ENCODE peak calls at places on chromosomes 2 and 18, in ten cellular contexts. One of them, this sample, is unnamed.

GRCh38 chr2:23549051-23549450 is 164.1 kb downstream of the KLHL29 start:
- DNase-seq in stimulated activated naive B cell treated with anti-CD40 and anti-IgM and Interleukin-4, amounts not matched to agents 10 μg/mL and 1 μg/mL and 100 μg/mL, for 72 hours: no peak
- DNase-seq in mucosa of descending colon: peak; percentile 31
- DNase-seq in sciatic nerve: no peak
- DNase-seq in C1 segment of cervical spinal cord: no peak
- DNase-seq in LoVo: no peak
- DNase-seq in NCI-H446: peak; percentile 79
- DNase-seq in T-cell: no peak
- DNase-seq in PC-3: no peak
- DNase-seq in cardiac muscle cell: no peak
- DNase-seq in this sample: no peak

GRCh38 chr2:241803387-241804325 is 5.3 kb upstream of the NEU4 start:
- DNase-seq in stimulated activated naive B cell treated with anti-CD40 and anti-IgM and Interleukin-4, amounts not matched to agents 10 μg/mL and 1 μg/mL and 100 μg/mL, for 72 hours: peak; percentile 38
- DNase-seq in mucosa of descending colon: peak; percentile 63
- DNase-seq in sciatic nerve: peak; percentile 69
- DNase-seq in C1 segment of cervical spinal cord: no peak
- DNase-seq in LoVo: no peak
- DNase-seq in NCI-H446: no peak
- DNase-seq in T-cell: peak; percentile 36
- DNase-seq in PC-3: no peak
- DNase-seq in cardiac muscle cell: peak; percentile 74
- DNase-seq in this sample: peak; percentile 68

GRCh38 chr18:43115076-43116035 is at the start of gene RIT2:
- DNase-seq in stimulated activated naive B cell treated with anti-CD40 and anti-IgM and Interleukin-4, amounts not matched to agents 10 μg/mL and 1 μg/mL and 100 μg/mL, for 72 hours: no peak
- DNase-seq in mucosa of descending colon: no peak
- DNase-seq in sciatic nerve: no peak
- DNase-seq in C1 segment of cervical spinal cord: no peak
- DNase-seq in LoVo: no peak
- DNase-seq in NCI-H446: no peak
- DNase-seq in T-cell: no peak
- DNase-seq in PC-3: no peak
- DNase-seq in cardiac muscle cell: no peak
- DNase-seq in this sample: no peak

GRCh38 chr2:100126172-100126571 is 16.2 kb downstream of the AFF3 start:
- DNase-seq in stimulated activated naive B cell treated with anti-CD40 and anti-IgM and Interleukin-4, amounts not matched to agents 10 μg/mL and 1 μg/mL and 100 μg/mL, for 72 hours: no peak
- DNase-seq in mucosa of descending colon: no peak
- DNase-seq in sciatic nerve: no peak
- DNase-seq in C1 segment of cervical spinal cord: no peak
- DNase-seq in LoVo: no peak
- DNase-seq in NCI-H446: peak; percentile 27
- DNase-seq in T-cell: no peak
- DNase-seq in PC-3: no peak
- DNase-seq in cardiac muscle cell: no peak
- DNase-seq in this sample: no peak

GRCh38 chr2:16008331-16008850 is 68.0 kb downstream of the MYCN start:
- DNase-seq in stimulated activated naive B cell treated with anti-CD40 and anti-IgM and Interleukin-4, amounts not matched to agents 10 μg/mL and 1 μg/mL and 100 μg/mL, for 72 hours: no peak
- DNase-seq in mucosa of descending colon: no peak
- DNase-seq in sciatic nerve: no peak
- DNase-seq in C1 segment of cervical spinal cord: no peak
- DNase-seq in LoVo: no peak
- DNase-seq in NCI-H446: no peak
- DNase-seq in T-cell: no peak
- DNase-seq in PC-3: no peak
- DNase-seq in cardiac muscle cell: no peak
- DNase-seq in this sample: no peak

GRCh38 chr18:59660976-59661743 is 36.1 kb downstream of the CCBE1 start:
- DNase-seq in stimulated activated naive B cell treated with anti-CD40 and anti-IgM and Interleukin-4, amounts not matched to agents 10 μg/mL and 1 μg/mL and 100 μg/mL, for 72 hours: no peak
- DNase-seq in mucosa of descending colon: no peak
- DNase-seq in sciatic nerve: no peak
- DNase-seq in C1 segment of cervical spinal cord: no peak
- DNase-seq in LoVo: no peak
- DNase-seq in NCI-H446: no peak
- DNase-seq in T-cell: no peak
- DNase-seq in PC-3: peak; percentile 79
- DNase-seq in cardiac muscle cell: peak; percentile 88
- DNase-seq in this sample: no peak

GRCh38 chr2:188485496-188485895 is 193.8 kb downstream of the GULP1 start:
- DNase-seq in stimulated activated naive B cell treated with anti-CD40 and anti-IgM and Interleukin-4, amounts not matched to agents 10 μg/mL and 1 μg/mL and 100 μg/mL, for 72 hours: no peak
- DNase-seq in mucosa of descending colon: no peak
- DNase-seq in sciatic nerve: no peak
- DNase-seq in C1 segment of cervical spinal cord: no peak
- DNase-seq in LoVo: no peak
- DNase-seq in NCI-H446: no peak
- DNase-seq in T-cell: no peak
- DNase-seq in PC-3: peak; percentile 28
- DNase-seq in cardiac muscle cell: no peak
- DNase-seq in this sample: no peak

GRCh38 chr18:63951302-63951705 is 2.2 kb downstream of the HMSD start:
- DNase-seq in stimulated activated naive B cell treated with anti-CD40 and anti-IgM and Interleukin-4, amounts not matched to agents 10 μg/mL and 1 μg/mL and 100 μg/mL, for 72 hours: no peak
- DNase-seq in mucosa of descending colon: no peak
- DNase-seq in sciatic nerve: no peak
- DNase-seq in C1 segment of cervical spinal cord: no peak
- DNase-seq in LoVo: no peak
- DNase-seq in NCI-H446: no peak
- DNase-seq in T-cell: no peak
- DNase-seq in PC-3: peak; percentile 60
- DNase-seq in cardiac muscle cell: no peak
- DNase-seq in this sample: peak; percentile 46

GRCh38 chr2:130850788-130851623 is 14.3 kb downstream of the ARHGEF4 start:
- DNase-seq in stimulated activated naive B cell treated with anti-CD40 and anti-IgM and Interleukin-4, amounts not matched to agents 10 μg/mL and 1 μg/mL and 100 μg/mL, for 72 hours: no peak
- DNase-seq in mucosa of descending colon: peak; percentile 40
- DNase-seq in sciatic nerve: no peak
- DNase-seq in C1 segment of cervical spinal cord: no peak
- DNase-seq in LoVo: no peak
- DNase-seq in NCI-H446: no peak
- DNase-seq in T-cell: no peak
- DNase-seq in PC-3: no peak
- DNase-seq in cardiac muscle cell: no peak
- DNase-seq in this sample: no peak

GRCh38 chr2:72028351-72028995 is 119.2 kb downstream of the CYP26B1 start:
- DNase-seq in stimulated activated naive B cell treated with anti-CD40 and anti-IgM and Interleukin-4, amounts not matched to agents 10 μg/mL and 1 μg/mL and 100 μg/mL, for 72 hours: no peak
- DNase-seq in mucosa of descending colon: no peak
- DNase-seq in sciatic nerve: peak; percentile 47
- DNase-seq in C1 segment of cervical spinal cord: no peak
- DNase-seq in LoVo: no peak
- DNase-seq in NCI-H446: no peak
- DNase-seq in T-cell: no peak
- DNase-seq in PC-3: no peak
- DNase-seq in cardiac muscle cell: no peak
- DNase-seq in this sample: no peak

GRCh38 chr2:201116115-201116958 is at the start of gene CFLAR:
- DNase-seq in stimulated activated naive B cell treated with anti-CD40 and anti-IgM and Interleukin-4, amounts not matched to agents 10 μg/mL and 1 μg/mL and 100 μg/mL, for 72 hours: peak; percentile 76
- DNase-seq in mucosa of descending colon: peak; percentile 92
- DNase-seq in sciatic nerve: peak; percentile 82
- DNase-seq in C1 segment of cervical spinal cord: peak; percentile 47
- DNase-seq in LoVo: peak; percentile 58
- DNase-seq in NCI-H446: no peak
- DNase-seq in T-cell: peak; percentile 74
- DNase-seq in PC-3: peak; percentile 63
- DNase-seq in cardiac muscle cell: peak; percentile 75
- DNase-seq in this sample: peak; percentile 96

GRCh38 chr2:15759385-15759784 is 167.7 kb downstream of the DDX1 start:
- DNase-seq in stimulated activated naive B cell treated with anti-CD40 and anti-IgM and Interleukin-4, amounts not matched to agents 10 μg/mL and 1 μg/mL and 100 μg/mL, for 72 hours: no peak
- DNase-seq in mucosa of descending colon: no peak
- DNase-seq in sciatic nerve: no peak
- DNase-seq in C1 segment of cervical spinal cord: no peak
- DNase-seq in LoVo: no peak
- DNase-seq in NCI-H446: no peak
- DNase-seq in T-cell: no peak
- DNase-seq in PC-3: no peak
- DNase-seq in cardiac muscle cell: no peak
- DNase-seq in this sample: no peak

GRCh38 chr2:188203756-188204155 is 87.9 kb upstream of the GULP1 start:
- DNase-seq in stimulated activated naive B cell treated with anti-CD40 and anti-IgM and Interleukin-4, amounts not matched to agents 10 μg/mL and 1 μg/mL and 100 μg/mL, for 72 hours: no peak
- DNase-seq in mucosa of descending colon: no peak
- DNase-seq in sciatic nerve: no peak
- DNase-seq in C1 segment of cervical spinal cord: no peak
- DNase-seq in LoVo: no peak
- DNase-seq in NCI-H446: no peak
- DNase-seq in T-cell: no peak
- DNase-seq in PC-3: no peak
- DNase-seq in cardiac muscle cell: peak; percentile 5
- DNase-seq in this sample: no peak

GRCh38 chr2:190180313-190181065 is 118.0 kb upstream of the MSTN start:
- DNase-seq in stimulated activated naive B cell treated with anti-CD40 and anti-IgM and Interleukin-4, amounts not matched to agents 10 μg/mL and 1 μg/mL and 100 μg/mL, for 72 hours: peak; percentile 53
- DNase-seq in mucosa of descending colon: peak; percentile 85
- DNase-seq in sciatic nerve: peak; percentile 67
- DNase-seq in C1 segment of cervical spinal cord: peak; percentile 65
- DNase-seq in LoVo: peak; percentile 90
- DNase-seq in NCI-H446: peak; percentile 38
- DNase-seq in T-cell: no peak
- DNase-seq in PC-3: no peak
- DNase-seq in cardiac muscle cell: peak; percentile 32
- DNase-seq in this sample: peak; percentile 69

GRCh38 chr2:105809099-105809473 is 64.4 kb downstream of the NCK2 start:
- DNase-seq in stimulated activated naive B cell treated with anti-CD40 and anti-IgM and Interleukin-4, amounts not matched to agents 10 μg/mL and 1 μg/mL and 100 μg/mL, for 72 hours: peak; percentile 68
- DNase-seq in mucosa of descending colon: no peak
- DNase-seq in sciatic nerve: no peak
- DNase-seq in C1 segment of cervical spinal cord: no peak
- DNase-seq in LoVo: no peak
- DNase-seq in NCI-H446: no peak
- DNase-seq in T-cell: no peak
- DNase-seq in PC-3: no peak
- DNase-seq in cardiac muscle cell: no peak
- DNase-seq in this sample: no peak

GRCh38 chr2:106982350-106982749 is 96.4 kb upstream of the ST6GAL2 start:
- DNase-seq in stimulated activated naive B cell treated with anti-CD40 and anti-IgM and Interleukin-4, amounts not matched to agents 10 μg/mL and 1 μg/mL and 100 μg/mL, for 72 hours: no peak
- DNase-seq in mucosa of descending colon: no peak
- DNase-seq in sciatic nerve: no peak
- DNase-seq in C1 segment of cervical spinal cord: no peak
- DNase-seq in LoVo: no peak
- DNase-seq in NCI-H446: no peak
- DNase-seq in T-cell: no peak
- DNase-seq in PC-3: peak; percentile 81
- DNase-seq in cardiac muscle cell: no peak
- DNase-seq in this sample: no peak

GRCh38 chr18:59155140-59155539 is 15.5 kb downstream of the SEC11C start:
- DNase-seq in stimulated activated naive B cell treated with anti-CD40 and anti-IgM and Interleukin-4, amounts not matched to agents 10 μg/mL and 1 μg/mL and 100 μg/mL, for 72 hours: no peak
- DNase-seq in mucosa of descending colon: no peak
- DNase-seq in sciatic nerve: no peak
- DNase-seq in C1 segment of cervical spinal cord: no peak
- DNase-seq in LoVo: no peak
- DNase-seq in NCI-H446: no peak
- DNase-seq in T-cell: no peak
- DNase-seq in PC-3: no peak
- DNase-seq in cardiac muscle cell: peak; percentile 9
- DNase-seq in this sample: no peak

GRCh38 chr2:49917654-49918053 is 763.3 kb upstream of the FSHR start:
- DNase-seq in stimulated activated naive B cell treated with anti-CD40 and anti-IgM and Interleukin-4, amounts not matched to agents 10 μg/mL and 1 μg/mL and 100 μg/mL, for 72 hours: no peak
- DNase-seq in mucosa of descending colon: no peak
- DNase-seq in sciatic nerve: no peak
- DNase-seq in C1 segment of cervical spinal cord: no peak
- DNase-seq in LoVo: no peak
- DNase-seq in NCI-H446: no peak
- DNase-seq in T-cell: no peak
- DNase-seq in PC-3: no peak
- DNase-seq in cardiac muscle cell: no peak
- DNase-seq in this sample: no peak

GRCh38 chr2:65300772-65301711 is 73.4 kb downstream of the ACTR2 start:
- DNase-seq in stimulated activated naive B cell treated with anti-CD40 and anti-IgM and Interleukin-4, amounts not matched to agents 10 μg/mL and 1 μg/mL and 100 μg/mL, for 72 hours: peak; percentile 73
- DNase-seq in mucosa of descending colon: peak; percentile 65
- DNase-seq in sciatic nerve: no peak
- DNase-seq in C1 segment of cervical spinal cord: peak; percentile 65
- DNase-seq in LoVo: no peak
- DNase-seq in NCI-H446: peak; percentile 73
- DNase-seq in T-cell: peak; percentile 75
- DNase-seq in PC-3: peak; percentile 80
- DNase-seq in cardiac muscle cell: peak; percentile 70
- DNase-seq in this sample: peak; percentile 84

GRCh38 chr2:197189770-197190434 is 120.7 kb downstream of the ANKRD44 start:
- DNase-seq in stimulated activated naive B cell treated with anti-CD40 and anti-IgM and Interleukin-4, amounts not matched to agents 10 μg/mL and 1 μg/mL and 100 μg/mL, for 72 hours: no peak
- DNase-seq in mucosa of descending colon: no peak
- DNase-seq in sciatic nerve: no peak
- DNase-seq in C1 segment of cervical spinal cord: no peak
- DNase-seq in LoVo: no peak
- DNase-seq in NCI-H446: peak; percentile 22
- DNase-seq in T-cell: no peak
- DNase-seq in PC-3: no peak
- DNase-seq in cardiac muscle cell: no peak
- DNase-seq in this sample: no peak

GRCh38 chr18:28124239-28125029 is 52.5 kb downstream of the CDH2 start:
- DNase-seq in stimulated activated naive B cell treated with anti-CD40 and anti-IgM and Interleukin-4, amounts not matched to agents 10 μg/mL and 1 μg/mL and 100 μg/mL, for 72 hours: no peak
- DNase-seq in mucosa of descending colon: no peak
- DNase-seq in sciatic nerve: no peak
- DNase-seq in C1 segment of cervical spinal cord: no peak
- DNase-seq in LoVo: no peak
- DNase-seq in NCI-H446: no peak
- DNase-seq in T-cell: no peak
- DNase-seq in PC-3: peak; percentile 27
- DNase-seq in cardiac muscle cell: peak; percentile 67
- DNase-seq in this sample: no peak

GRCh38 chr2:26849056-26850001 is 1.4 kb downstream of the DPYSL5 start:
- DNase-seq in stimulated activated naive B cell treated with anti-CD40 and anti-IgM and Interleukin-4, amounts not matched to agents 10 μg/mL and 1 μg/mL and 100 μg/mL, for 72 hours: no peak
- DNase-seq in mucosa of descending colon: no peak
- DNase-seq in sciatic nerve: no peak
- DNase-seq in C1 segment of cervical spinal cord: no peak
- DNase-seq in LoVo: no peak
- DNase-seq in NCI-H446: no peak
- DNase-seq in T-cell: peak; percentile 4
- DNase-seq in PC-3: no peak
- DNase-seq in cardiac muscle cell: no peak
- DNase-seq in this sample: peak; percentile 16

GRCh38 chr18:63298393-63299015 is 21.1 kb downstream of the BCL2 start:
- DNase-seq in stimulated activated naive B cell treated with anti-CD40 and anti-IgM and Interleukin-4, amounts not matched to agents 10 μg/mL and 1 μg/mL and 100 μg/mL, for 72 hours: no peak
- DNase-seq in mucosa of descending colon: no peak
- DNase-seq in sciatic nerve: no peak
- DNase-seq in C1 segment of cervical spinal cord: no peak
- DNase-seq in LoVo: no peak
- DNase-seq in NCI-H446: no peak
- DNase-seq in T-cell: peak; percentile 41
- DNase-seq in PC-3: no peak
- DNase-seq in cardiac muscle cell: no peak
- DNase-seq in this sample: no peak

This sample was measured in NB4.